ENCODE peak calls at places on chromosomes 1 and 21, in six cellular contexts. O is dorsolateral prefrontal cortex; X is fibroblast of lung; N is CD8-positive, alpha-beta memory T cell; T is adipocyte; P is skeletal muscle cell. V is an unnamed sample.
A peak's percentile ranks its signal among the peaks of the same experiment; 100 is the strongest.

GRCh38 chr21:45550552-45551210 is 8.4 kb upstream of the SLC19A1 start:
- DNase-seq in N (no peak), O (no peak), P (no peak), T (peak; percentile 44), X (no peak), V (no peak)

GRCh38 chr1:212500986-212501385 is 68.3 kb downstream of the NENF start:
- DNase-seq in O (no peak), T (no peak), X (peak; percentile 40), P (no peak), N (no peak), V (no peak)

GRCh38 chr1:162846256-162847212 is 14.4 kb downstream of the CCDC190 start:
- DNase-seq in X (peak; percentile 87), P (no peak), O (no peak), T (peak; percentile 90), N (no peak), V (peak; percentile 83)

GRCh38 chr1:232238009-232238408 is 391.9 kb downstream of the SIPA1L2 start:
- DNase-seq in O (no peak), X (no peak), T (no peak), P (no peak), N (no peak), V (no peak)

GRCh38 chr1:74468982-74469603 is 43.3 kb downstream of the LRRC53 start:
- DNase-seq in P (no peak), T (peak; percentile 79), X (peak; percentile 39), N (no peak), O (no peak), V (no peak)

GRCh38 chr1:201015551-201016091 is 7.9 kb downstream of the KIF21B start:
- DNase-seq in P (no peak), T (no peak), O (no peak), X (peak; percentile 29), N (no peak), V (no peak)

GRCh38 chr21:34812510-34813265 is 143.9 kb downstream of the CLIC6 start:
- DNase-seq in O (no peak), X (peak; percentile 96), T (peak; percentile 86), P (peak; percentile 96), N (no peak), V (peak; percentile 64)

GRCh38 chr1:162385280-162385623 is 3.7 kb downstream of the C1orf226 start:
- DNase-seq in N (no peak), O (no peak), P (no peak), T (no peak), X (no peak), V (peak; percentile 25)

GRCh38 chr1:6614019-6614952 is 755 bp downstream of the PHF13 start:
- DNase-seq in N (peak; percentile 50), O (no peak), X (peak; percentile 27), P (no peak), T (peak; percentile 81), V (no peak)

GRCh38 chr1:207579436-207579799 is 65.5 kb upstream of the CR1L start:
- DNase-seq in O (peak; percentile 9), X (peak; percentile 46), P (peak; percentile 20), T (peak; percentile 74), N (no peak), V (peak; percentile 14)

GRCh38 chr1:150575072-150575489 is 4.3 kb downstream of the MCL1 start:
- DNase-seq in O (no peak), T (peak; percentile 41), X (no peak), N (no peak), P (no peak), V (no peak)

GRCh38 chr1:29455781-29456180 is 219.5 kb downstream of the PTPRU start:
- DNase-seq in X (no peak), T (no peak), O (no peak), P (no peak), N (no peak), V (no peak)

GRCh38 chr1:216498277-216498676 is 75.0 kb upstream of the USH2A start:
- DNase-seq in T (no peak), O (no peak), P (no peak), X (no peak), N (no peak), V (no peak)

GRCh38 chr21:35940074-35940927 is 120.0 kb downstream of the SETD4 start:
- DNase-seq in N (no peak), O (peak; percentile 14), T (peak; percentile 90), X (peak; percentile 73), P (peak; percentile 54), V (peak; percentile 39)

GRCh38 chr1:203702130-203702577 is 62.8 kb upstream of the LAX1 start:
- DNase-seq in P (no peak), N (peak; percentile 34), T (peak; percentile 68), X (peak; percentile 12), O (peak; percentile 68), V (peak; percentile 63)

GRCh38 chr1:33876970-33877680 is 13.2 kb downstream of the HMGB4 start:
- DNase-seq in N (no peak), X (peak; percentile 95), T (peak; percentile 58), O (no peak), P (no peak), V (no peak)

GRCh38 chr1:23217421-23218115 is at the start of gene HTR1D:
- DNase-seq in X (no peak), N (no peak), O (no peak), P (no peak), T (peak; percentile 44), V (no peak)

GRCh38 chr21:43771698-43772367 is 4.3 kb downstream of the CSTB start:
- DNase-seq in X (no peak), O (no peak), N (no peak), T (no peak), P (no peak), V (no peak)

GRCh38 chr1:35220976-35221375 is 28.0 kb upstream of the SFPQ start:
- DNase-seq in P (no peak), O (no peak), T (peak; percentile 28), N (no peak), X (peak; percentile 10), V (no peak)

DNA sequence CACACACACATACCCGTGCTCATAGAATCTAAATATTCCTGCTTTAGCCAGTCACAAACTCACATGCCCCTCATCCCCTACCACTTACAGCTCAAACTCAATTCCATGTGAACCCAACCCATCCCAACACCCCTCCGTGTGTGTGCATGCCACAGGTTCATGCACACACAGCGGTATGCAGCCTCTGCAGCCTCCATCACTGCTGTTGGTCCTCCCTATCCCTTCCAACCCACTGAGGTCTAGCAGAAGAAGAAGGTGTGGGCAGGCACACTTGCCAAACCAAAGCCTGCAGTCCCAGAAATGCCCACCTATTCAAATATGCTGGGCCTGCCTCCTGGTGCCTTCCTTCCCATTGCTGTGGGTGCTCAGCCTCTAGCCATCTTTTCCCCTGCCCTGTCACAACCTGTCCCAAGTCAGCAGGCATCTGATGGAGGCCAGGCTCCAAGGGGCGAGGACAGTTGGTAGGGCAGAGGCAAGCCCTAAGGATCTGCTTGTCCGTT is 26.2 kb downstream of the SLC2A1 start:
- DNase-seq in N (no peak), X (no peak), O (no peak), P (no peak), T (no peak), V (no peak)
- H3K4me3 ChIP-seq in N (peak overlapping the region; percentile 46), X (no peak overlapping the region), O (no peak overlapping the region), P (no peak overlapping the region), T (no peak overlapping the region), V (no peak overlapping the region)

GRCh38 chr1:159857889-159858288 is 4.6 kb downstream of the VSIG8 start:
- DNase-seq in O (no peak), N (no peak), T (no peak), X (no peak), P (no peak), V (no peak)
- H3K4me3 ChIP-seq in O (no peak overlapping the region), N (no peak overlapping the region), T (no peak overlapping the region), X (no peak overlapping the region), P (no peak overlapping the region), V (no peak overlapping the region)

GRCh38 chr1:15680614-15681345 is 3.3 kb upstream of the PLEKHM2 start:
- DNase-seq in T (peak; percentile 96), O (no peak), X (peak; percentile 91), P (peak; percentile 81), N (no peak), V (no peak)
- H3K4me3 ChIP-seq in T (peak overlapping the region; percentile 49), O (no peak overlapping the region), X (no peak overlapping the region), P (no peak overlapping the region), N (no peak overlapping the region), V (no peak overlapping the region)

GRCh38 chr1:239547987-239548386 is 161.6 kb downstream of the CHRM3 start:
- DNase-seq in X (peak; percentile 11), P (no peak), N (no peak), O (no peak), T (no peak), V (no peak)
- H3K4me3 ChIP-seq in X (no peak overlapping the region), P (no peak overlapping the region), N (peak overlapping the region; percentile 38), O (no peak overlapping the region), T (no peak overlapping the region), V (no peak overlapping the region)

GRCh38 chr21:42233067-42233981 is 14.4 kb downstream of the ABCG1 start:
- DNase-seq in N (peak; percentile 77), P (no peak), X (no peak), T (peak; percentile 7), O (no peak), V (peak; percentile 34)
- H3K4me3 ChIP-seq in N (peak overlapping the region; percentile 72), P (no peak overlapping the region), X (no peak overlapping the region), T (peak overlapping the region; percentile 72), O (no peak overlapping the region), V (no peak overlapping the region)